ENCODE peak calls at places on chromosomes 16 and 17, in five cellular contexts. Q, K, Y, B and Z are unnamed samples.

GRCh38 chr16:68475071-68475470 is 26.8 kb upstream of the SMPD3 start:
- DNase-seq in Q (no peak), K (no peak), Y (no peak), B (no peak), Z (no peak)

GRCh38 chr16:89048087-89048729 is 45.4 kb upstream of the ACSF3 start:
- DNase-seq in Q (no peak), K (no peak), Y (no peak), B (no peak), Z (no peak)

GRCh38 chr16:56262879-56263245 is 71.6 kb downstream of the GNAO1 start:
- DNase-seq in Q (no peak), K (no peak), Y (no peak), B (no peak), Z (no peak)

GRCh38 chr17:73906896-73907600 is 262.8 kb upstream of the SDK2 start:
- DNase-seq in Q (no peak), K (no peak), Y (no peak), B (no peak), Z (no peak)

GRCh38 chr16:88920618-88921602 is 54.5 kb upstream of the PABPN1L start:
- DNase-seq in Q (peak), K (peak), Y (no peak), B (peak), Z (no peak)

GRCh38 chr17:81399481-81400153 is 4.4 kb downstream of the BAHCC1 start:
- DNase-seq in Q (no peak), K (no peak), Y (no peak), B (no peak), Z (no peak)

GRCh38 chr17:78399693-78400144 is 21.3 kb downstream of the PGS1 start:
- DNase-seq in Q (no peak), K (no peak), Y (no peak), B (no peak), Z (no peak)

GRCh38 chr17:82097919-82098168 is 192 bp downstream of the FASN start:
- DNase-seq in Q (no peak), K (no peak), Y (no peak), B (no peak), Z (no peak)

GRCh38 chr17:32803544-32803943 is 73.4 kb downstream of the MYO1D start:
- DNase-seq in Q (no peak), K (no peak), Y (no peak), B (peak), Z (no peak)

GRCh38 chr17:76872874-76873221 is 4.6 kb downstream of the MGAT5B start:
- DNase-seq in Q (no peak), K (no peak), Y (no peak), B (no peak), Z (no peak)

GRCh38 chr17:44011876-44012275 is 2.9 kb downstream of the TMEM101 start:
- DNase-seq in Q (no peak), K (no peak), Y (no peak), B (no peak), Z (no peak)

GRCh38 chr17:72414967-72415853 is 294.4 kb downstream of the SOX9 start:
- DNase-seq in Q (no peak), K (no peak), Y (no peak), B (no peak), Z (no peak)

GRCh38 chr17:69763503-69763902 is 311.5 kb upstream of the KCNJ16 start:
- DNase-seq in Q (no peak), K (no peak), Y (peak), B (no peak), Z (no peak)

GRCh38 chr16:31063843-31064611 is 10.0 kb downstream of the ZNF668 start:
- DNase-seq in Q (peak), K (no peak), Y (no peak), B (no peak), Z (no peak)

GRCh38 chr17:19409509-19409908 is 1.5 kb upstream of the RNF112 start:
- DNase-seq in Q (no peak), K (no peak), Y (no peak), B (no peak), Z (no peak)

GRCh38 chr17:42387221-42387657 is 1.0 kb downstream of the STAT3 start:
- DNase-seq in Q (no peak), K (peak), Y (no peak), B (no peak), Z (no peak)

GRCh38 chr17:32142857-32143524 is 689 bp downstream of the RHOT1 start:
- DNase-seq in Q (peak), K (peak), Y (peak), B (no peak), Z (no peak)

GRCh38 chr17:57394375-57394774 is 138.1 kb downstream of the MSI2 start:
- DNase-seq in Q (no peak), K (no peak), Y (no peak), B (no peak), Z (no peak)

GRCh38 chr17:50045154-50045553 is 10.8 kb upstream of the ITGA3 start:
- DNase-seq in Q (no peak), K (peak), Y (no peak), B (no peak), Z (no peak)

GRCh38 chr17:63477471-63478440 is 895 bp downstream of the ACE start:
- DNase-seq in Q (no peak), K (no peak), Y (peak), B (no peak), Z (no peak)

GRCh38 chr16:22001591-22001990 is 675 bp upstream of the PDZD9 start:
- DNase-seq in Q (no peak), K (no peak), Y (no peak), B (no peak), Z (no peak)

GRCh38 chr16:80610489-80611156 is 69.8 kb downstream of the DYNLRB2 start:
- DNase-seq in Q (no peak), K (no peak), Y (no peak), B (no peak), Z (no peak)

GRCh38 chr17:77136420-77136767 is 4.4 kb upstream of the SEC14L1 start:
- DNase-seq in Q (no peak), K (no peak), Y (no peak), B (no peak), Z (no peak)

GRCh38 chr16:74984194-74984669 is 691 bp downstream of the WDR59 start:
- DNase-seq in Q (peak), K (no peak), Y (no peak), B (no peak), Z (no peak)

GRCh38 chr17:29954405-29954804 is 13.0 kb downstream of the EFCAB5 start:
- DNase-seq in Q (no peak), K (no peak), Y (no peak), B (no peak), Z (no peak)

GRCh38 chr17:75513667-75514052 is 1.7 kb downstream of the CASKIN2 start:
- DNase-seq in Q (no peak), K (no peak), Y (no peak), B (no peak), Z (no peak)
- H3K4me3 ChIP-seq in Q (no peak), K (peak), Y (no peak), B (no peak), Z (peak)

DNA sequence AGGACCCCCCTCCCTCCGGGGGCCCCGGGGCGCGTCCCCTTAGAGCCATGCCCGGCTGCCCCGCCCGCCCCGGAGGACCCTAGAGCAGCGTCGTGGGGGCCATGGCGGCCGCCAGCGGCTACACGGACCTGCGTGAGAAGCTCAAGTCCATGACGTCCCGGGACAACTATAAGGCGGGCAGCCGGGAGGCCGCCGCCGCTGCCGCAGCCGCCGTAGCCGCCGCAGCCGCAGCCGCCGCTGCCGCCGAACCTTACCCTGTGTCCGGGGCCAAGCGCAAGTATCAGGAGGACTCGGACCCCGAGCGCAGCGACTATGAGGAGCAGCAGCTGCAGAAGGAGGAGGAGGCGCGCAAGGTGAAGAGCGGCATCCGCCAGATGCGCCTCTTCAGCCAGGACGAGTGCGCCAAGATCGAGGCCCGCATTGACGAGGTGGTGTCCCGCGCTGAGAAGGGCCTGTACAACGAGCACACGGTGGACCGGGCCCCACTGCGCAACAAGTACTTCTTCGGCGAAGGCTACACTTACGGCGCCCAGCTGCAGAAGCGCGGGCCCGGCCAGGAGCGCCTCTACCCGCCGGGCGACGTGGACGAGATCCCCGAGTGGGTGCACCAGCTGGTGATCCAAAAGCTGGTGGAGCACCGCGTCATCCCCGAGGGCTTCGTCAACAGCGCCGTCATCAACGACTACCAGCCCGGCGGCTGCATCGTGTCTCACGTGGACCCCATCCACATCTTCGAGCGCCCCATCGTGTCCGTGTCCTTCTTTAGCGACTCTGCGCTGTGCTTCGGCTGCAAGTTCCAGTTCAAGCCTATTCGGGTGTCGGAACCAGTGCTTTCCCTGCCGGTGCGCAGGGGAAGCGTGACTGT is 747 bp downstream of the ALKBH5 start:
- DNase-seq in Q (peak), K (peak), Y (peak), B (no peak), Z (no peak)
- TF ChIP-seq CTCF in Q (no peak), K (no peak), Y (no peak), B (no peak), Z (no peak)

DNA sequence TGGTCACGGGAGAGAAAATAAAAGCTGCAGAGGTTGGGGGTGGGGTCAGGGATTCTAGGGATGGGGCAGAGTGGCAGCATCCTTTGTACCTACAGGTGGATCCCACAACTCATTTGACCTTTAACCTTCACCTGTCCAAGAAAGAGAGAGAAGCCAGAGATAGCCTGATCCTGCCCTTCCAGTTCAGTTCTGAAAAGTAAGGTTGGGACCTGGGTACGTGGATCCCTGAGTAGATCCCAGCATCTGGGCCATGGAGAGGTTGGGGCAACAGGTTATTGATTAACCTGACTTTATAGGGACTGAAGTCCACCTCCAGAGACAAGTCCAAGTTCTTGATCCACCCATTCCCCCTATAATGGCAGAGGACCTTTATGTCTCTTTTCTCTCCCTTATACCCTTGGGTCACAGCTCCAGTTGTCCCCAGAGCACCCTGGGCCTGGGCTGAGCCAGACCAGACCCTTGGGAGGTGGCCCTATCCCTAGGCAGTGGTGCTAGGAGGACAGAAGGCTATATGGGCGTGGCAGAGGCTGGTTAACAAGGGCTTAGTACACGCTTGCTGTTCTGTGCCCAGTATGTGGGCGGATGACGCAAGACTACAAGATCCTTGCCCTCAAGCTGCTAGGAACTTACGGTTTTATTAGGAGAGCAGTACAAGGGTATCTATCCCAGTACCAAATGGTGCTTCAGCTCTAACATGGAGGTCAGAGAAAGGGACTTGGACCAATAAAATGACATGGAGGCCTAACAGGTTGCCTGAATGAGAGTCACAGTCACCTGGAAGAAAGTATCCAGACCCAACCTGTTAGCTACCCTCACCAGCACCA is 3.3 kb downstream of the CLDN7 start:
- DNase-seq in Q (peak), K (no peak), Y (no peak), B (no peak), Z (no peak)
- H3K4me3 ChIP-seq in Q (no peak), K (no peak), Y (no peak), B (no peak), Z (no peak)

DNA sequence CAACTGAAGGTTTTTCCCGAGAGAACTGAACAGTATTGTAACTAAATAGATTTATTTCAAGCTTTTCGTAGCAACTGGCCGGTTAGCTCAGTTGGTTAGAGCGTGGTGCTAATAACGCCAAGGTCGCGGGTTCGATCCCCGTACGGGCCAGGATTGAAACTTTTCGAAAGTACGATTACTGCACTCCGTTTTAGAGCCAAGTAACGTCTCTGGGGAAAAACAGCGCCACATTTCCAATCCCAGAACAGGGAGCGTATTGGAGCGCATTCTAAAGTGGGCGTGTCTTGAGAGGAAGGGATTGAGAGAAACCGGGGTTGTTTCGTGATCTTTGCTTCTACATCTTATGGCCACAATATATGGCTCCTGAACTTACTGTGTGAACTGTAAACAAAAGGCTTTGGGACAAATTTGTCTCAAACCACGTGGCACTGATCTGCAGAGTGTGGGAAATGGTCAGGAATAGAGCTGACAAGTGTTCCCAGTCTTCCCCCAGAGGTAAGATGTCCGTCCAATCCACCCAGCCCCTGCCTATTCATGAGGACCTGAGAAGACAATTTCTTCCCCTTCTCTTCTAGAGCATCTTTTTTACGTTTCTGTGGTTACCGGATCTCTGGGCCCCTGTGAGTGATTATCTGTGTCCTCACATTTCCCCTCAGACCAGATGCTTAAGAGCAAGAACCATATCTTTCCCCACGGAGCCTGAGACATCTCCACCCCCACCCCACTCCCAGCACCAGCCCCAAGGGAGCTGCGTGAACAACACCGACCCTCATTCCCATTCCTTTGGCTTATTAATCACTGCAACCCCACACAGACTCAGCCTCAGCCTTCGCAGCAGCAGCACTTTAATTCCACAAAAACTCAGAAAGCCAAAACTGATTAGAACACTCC is 2.2 kb downstream of the BORCS6 start:
- DNase-seq in Q (peak), K (peak), Y (peak), B (peak), Z (peak)
- TF ChIP-seq CTCF in Q (no peak), K (no peak), Y (no peak), B (no peak), Z (no peak)

DNA sequence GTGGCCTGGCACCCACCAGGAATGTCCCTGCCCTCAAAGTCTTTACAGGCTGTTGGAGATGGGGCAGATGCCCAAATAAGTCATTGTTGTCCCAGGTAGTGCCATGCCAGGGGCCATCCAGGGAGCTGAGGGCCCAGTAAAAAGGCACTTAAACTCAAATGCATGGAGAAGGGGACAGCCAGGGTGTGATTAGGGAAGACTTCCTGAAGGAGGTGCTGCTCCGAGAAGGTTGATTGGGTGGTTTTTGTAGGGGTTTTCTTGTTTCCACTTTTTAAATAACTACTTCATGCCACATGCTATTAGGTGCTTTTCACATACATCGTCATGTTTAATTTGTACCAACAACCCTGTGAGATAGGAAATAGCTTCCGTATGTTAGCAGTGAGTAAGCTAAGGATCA is 66.9 kb downstream of the RAI1 start:
- DNase-seq in Q (no peak), K (no peak), Y (no peak), B (no peak), Z (no peak)
- H3K4me3 ChIP-seq in Q (no peak), K (no peak), Y (no peak), B (no peak), Z (no peak)

GRCh38 chr16:29646947-29647346 is 16.1 kb upstream of the SPN start:
- DNase-seq in Q (no peak), K (no peak), Y (no peak), B (no peak), Z (no peak)

GRCh38 chr16:29645699-29646187 is 17.3 kb upstream of the SPN start:
- DNase-seq in Q (no peak), K (no peak), Y (no peak), B (no peak), Z (no peak)

GRCh38 chr16:29644338-29644857 is 18.6 kb upstream of the SPN start:
- DNase-seq in Q (no peak), K (no peak), Y (no peak), B (no peak), Z (no peak)

GRCh38 chr16:29644973-29645698 is 17.9 kb upstream of the SPN start:
- DNase-seq in Q (no peak), K (no peak), Y (no peak), B (no peak), Z (no peak)

GRCh38 chr16:29641561-29641960 is 21.5 kb upstream of the SPN start:
- DNase-seq in Q (no peak), K (no peak), Y (no peak), B (no peak), Z (no peak)
- TF ChIP-seq CTCF in Q (no peak), K (no peak), Y (no peak), B (no peak), Z (peak)

DNA sequence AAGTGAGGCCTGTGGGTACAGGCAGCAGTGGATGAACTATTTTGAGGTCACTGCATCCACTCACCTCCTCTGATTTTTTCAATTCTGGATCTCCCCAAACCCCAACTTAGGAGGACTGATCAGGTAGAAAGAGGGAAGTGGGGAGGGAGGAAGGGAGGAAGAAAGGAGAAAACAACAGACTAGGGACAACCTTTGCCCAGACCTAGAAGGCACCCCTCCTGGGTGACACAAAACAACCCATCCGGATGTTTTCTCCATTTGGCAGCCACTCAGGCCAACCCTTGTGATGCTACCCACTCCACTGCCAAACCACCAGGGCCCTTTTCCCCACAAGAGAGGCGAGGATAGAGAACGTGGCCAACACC is 2.7 kb downstream of the ORMDL3 start:
- DNase-seq in Q (no peak), K (no peak), Y (no peak), B (no peak), Z (no peak)
- H3K4me3 ChIP-seq in Q (no peak), K (no peak), Y (no peak), B (no peak), Z (no peak)

GRCh38 chr16:58733248-58733670 is 857 bp downstream of the GOT2 start:
- DNase-seq in Q (peak), K (peak), Y (no peak), B (no peak), Z (no peak)

GRCh38 chr16:58730724-58731370 is 3.3 kb downstream of the GOT2 start:
- DNase-seq in Q (no peak), K (no peak), Y (no peak), B (no peak), Z (no peak)

GRCh38 chr16:58732545-58733247 is 1.4 kb downstream of the GOT2 start:
- DNase-seq in Q (no peak), K (no peak), Y (no peak), B (no peak), Z (no peak)

GRCh38 chr16:58733671-58734458 is at the start of gene GOT2:
- DNase-seq in Q (peak), K (peak), Y (peak), B (peak), Z (no peak)

GRCh38 chr16:58734459-58734787 is 307 bp upstream of the GOT2 start:
- DNase-seq in Q (no peak), K (no peak), Y (no peak), B (no peak), Z (no peak)
- TF ChIP-seq CTCF in Q (no peak), K (no peak), Y (no peak), B (no peak), Z (no peak)